ENCODE peak calls at places on chromosomes 13 and 19, in seven cellular contexts. P is heart right ventricle, J is IMR-90, D is HAP-1, Q is mucosa of descending colon, E is uterus, C is NT2/D1. T is an unnamed sample. For H3K4me1, the result is how much of the 10 kb centered on the place peaks cover.

GRCh38 chr13:73428137-73428536 is 369.3 kb downstream of the KLF5 start:
- DNase-seq in C (no peak), E (no peak), P (no peak), Q (no peak), D (no peak), J (peak), T (no peak)

GRCh38 chr19:40578442-40578908 is 1.8 kb downstream of the SHKBP1 start:
- DNase-seq in Q (no peak), J (peak), D (peak), E (no peak), C (no peak), P (peak), T (no peak)

GRCh38 chr13:94813920-94814500 is 101.7 kb upstream of the SOX21 start:
- DNase-seq in C (no peak), Q (no peak), J (no peak), P (no peak), D (peak), E (no peak), T (no peak)

GRCh38 chr13:30730526-30730925 is 4.8 kb upstream of the ALOX5AP start:
- DNase-seq in P (no peak), Q (no peak), E (no peak), J (no peak), D (peak), C (peak), T (no peak)

GRCh38 chr19:8580710-8581281 is 3.6 kb upstream of the MYO1F start:
- DNase-seq in E (peak), C (peak), P (peak), Q (peak), J (peak), D (peak), T (peak)

GRCh38 chr19:6987850-6988249 is 33.4 kb downstream of the MBD3L2B start:
- DNase-seq in D (no peak), E (no peak), P (no peak), Q (no peak), C (no peak), J (no peak), T (no peak)

GRCh38 chr19:38564981-38565685 is 52.6 kb downstream of the MAP4K1 start:
- DNase-seq in J (no peak), Q (no peak), P (no peak), C (no peak), E (no peak), D (no peak), T (no peak)

GRCh38 chr13:99071211-99071610 is 93.3 kb upstream of the DOCK9 start:
- DNase-seq in P (no peak), E (no peak), C (no peak), J (no peak), D (no peak), Q (no peak), T (no peak)

GRCh38 chr13:59666504-59666903 is 497.2 kb downstream of the DIAPH3 start:
- DNase-seq in J (peak), Q (no peak), C (no peak), D (no peak), E (no peak), P (no peak), T (no peak)

GRCh38 chr19:14683439-14683838 is 6.4 kb upstream of the ZNF333 start:
- DNase-seq in J (no peak), C (no peak), E (no peak), P (no peak), Q (no peak), D (no peak), T (no peak)

GRCh38 chr13:35393886-35394285 is 82.6 kb downstream of the MAB21L1 start:
- DNase-seq in J (no peak), E (no peak), Q (no peak), D (no peak), C (no peak), P (no peak), T (no peak)

GRCh38 chr13:42720858-42721219 is 60.5 kb upstream of the FAM216B start:
- DNase-seq in J (no peak), Q (no peak), D (no peak), P (no peak), E (no peak), C (no peak), T (no peak)

GRCh38 chr19:48271531-48272151 is 1.8 kb downstream of the ZNF114 start:
- DNase-seq in C (peak), P (peak), J (peak), E (peak), Q (peak), D (peak), T (peak)

GRCh38 chr19:19747357-19748220 is 14.7 kb upstream of the ZNF14 start:
- DNase-seq in P (no peak), C (no peak), J (no peak), Q (no peak), D (no peak), E (no peak), T (no peak)

GRCh38 chr13:91946498-91947070 is 548.2 kb downstream of the GPC5 start:
- DNase-seq in E (no peak), J (peak), D (peak), C (peak), Q (no peak), P (no peak), T (no peak)

GRCh38 chr13:75669706-75670105 is 33.6 kb downstream of the LMO7 start:
- DNase-seq in E (no peak), J (no peak), Q (no peak), P (no peak), D (no peak), C (no peak), T (no peak)

GRCh38 chr13:29937836-29938235 is 87.4 kb upstream of the UBL3 start:
- DNase-seq in E (no peak), D (no peak), Q (no peak), P (no peak), C (no peak), J (no peak), T (no peak)

GRCh38 chr13:44396963-44397580 is 23.4 kb downstream of the SERP2 start:
- DNase-seq in D (no peak), Q (no peak), E (peak), J (peak), P (peak), C (no peak), T (no peak)

GRCh38 chr19:10142701-10143375 is 23.1 kb upstream of the EIF3G start:
- DNase-seq in P (no peak), E (no peak), J (no peak), C (no peak), D (no peak), Q (peak), T (no peak)

GRCh38 chr19:16366433-16367268 is 42.0 kb downstream of the KLF2 start:
- DNase-seq in J (no peak), D (no peak), E (no peak), Q (no peak), C (no peak), P (no peak), T (no peak)

GRCh38 chr13:41700790-41701310 is 243.5 kb downstream of the RGCC start:
- DNase-seq in J (peak), E (peak), C (no peak), Q (no peak), P (peak), D (no peak), T (peak)

GRCh38 chr13:95641961-95642621 is 2.4 kb downstream of the DZIP1 start:
- DNase-seq in Q (peak), C (no peak), P (no peak), J (peak), E (peak), D (no peak), T (peak)

GRCh38 chr19:29660835-29661234 is 4.4 kb upstream of the PLEKHF1 start:
- DNase-seq in J (no peak), Q (no peak), P (no peak), D (no peak), C (no peak), E (no peak), T (no peak)

GRCh38 chr13:20719783-20720182 is 16.3 kb downstream of the IL17D start:
- DNase-seq in J (no peak), P (no peak), D (no peak), Q (no peak), C (no peak), E (no peak), T (no peak)

GRCh38 chr13:73781384-73781783 is 352.8 kb downstream of the KLF12 start:
- DNase-seq in Q (no peak), C (no peak), P (no peak), E (no peak), D (no peak), J (no peak), T (no peak)

GRCh38 chr19:36215276-36216171 is 618 bp downstream of the ZNF146 start:
- DNase-seq in Q (no peak), E (no peak), J (peak), C (no peak), P (no peak), D (peak), T (no peak)

GRCh38 chr13:42038661-42039456 is 9.6 kb upstream of the DGKH start:
- DNase-seq in Q (no peak), D (no peak), J (peak), P (no peak), E (peak), C (no peak), T (no peak)

GRCh38 chr13:33845572-33846305 is 27.8 kb downstream of the RFC3 start:
- DNase-seq in J (no peak), P (no peak), D (no peak), E (no peak), C (no peak), Q (no peak), T (no peak)

GRCh38 chr19:39557791-39558622 is 18.0 kb upstream of the EID2 start:
- DNase-seq in Q (no peak), E (no peak), J (peak), C (no peak), P (no peak), D (no peak), T (no peak)

GRCh38 chr13:100540621-100541020 is 48.0 kb downstream of the GGACT start:
- DNase-seq in P (no peak), Q (no peak), E (no peak), C (no peak), D (no peak), J (peak), T (no peak)

GRCh38 chr19:49771674-49772139 is 4.9 kb downstream of the AP2A1 start:
- DNase-seq in C (no peak), Q (peak), D (no peak), P (no peak), E (no peak), J (no peak), T (no peak)

GRCh38 chr19:33488826-33489225 is 32.8 kb downstream of the PEPD start:
- DNase-seq in J (no peak), D (no peak), E (no peak), C (no peak), P (no peak), Q (no peak), T (no peak)

GRCh38 chr13:26562538-26562890 is 5.0 kb downstream of the WASF3 start:
- DNase-seq in J (peak), P (no peak), D (no peak), C (no peak), Q (no peak), E (no peak), T (no peak)

GRCh38 chr19:50178320-50178719 is 15.2 kb upstream of the IZUMO2 start:
- DNase-seq in J (no peak), Q (no peak), E (no peak), D (no peak), P (no peak), C (no peak), T (no peak)

GRCh38 chr13:105220063-105220462 is 1315.4 kb downstream of the EFNB2 start:
- DNase-seq in J (peak), D (no peak), P (no peak), Q (no peak), E (no peak), C (no peak), T (no peak)
- H3K4me1 ChIP-seq in J (under half), D (under half), P (under half), Q (under half), E (under half), C (under half), T (under half)

GRCh38 chr13:40590112-40590862 is 76.2 kb downstream of the FOXO1 start:
- DNase-seq in P (no peak), Q (no peak), E (no peak), C (no peak), D (no peak), J (no peak), T (no peak)
- H3K4me1 ChIP-seq in P (half or more), Q (under half), E (under half), C (under half), D (under half), J (under half), T (under half)

DNA sequence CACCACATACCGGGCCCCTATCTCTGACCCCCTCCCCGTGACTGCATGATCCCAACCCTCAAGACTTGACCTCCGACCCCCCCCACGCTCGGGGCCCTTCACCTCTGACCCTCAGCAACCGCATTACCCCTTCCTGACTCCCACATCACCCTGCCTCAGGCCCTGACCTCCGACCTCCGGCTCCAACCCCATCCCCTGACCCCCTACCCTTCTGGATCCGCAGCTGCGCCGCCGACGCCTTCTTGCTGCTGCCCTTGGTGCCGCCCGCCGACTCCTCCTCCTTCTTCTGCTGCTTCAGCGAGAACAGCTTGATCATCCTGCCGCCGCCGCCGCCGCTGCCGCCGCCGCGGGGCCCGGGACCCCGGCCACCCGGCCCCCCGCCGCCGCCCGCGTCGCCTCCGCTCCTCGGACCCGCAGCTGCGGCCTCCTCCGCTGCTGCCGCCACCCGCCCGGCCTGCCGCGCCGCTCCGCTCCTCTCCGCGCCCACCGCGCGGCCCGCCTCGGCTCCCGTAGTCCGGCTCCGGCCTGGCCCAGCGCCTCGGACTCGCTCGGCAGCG is at the start of gene UBE2M:
- DNase-seq in J (no peak), Q (peak), P (peak), D (peak), C (no peak), E (peak), T (peak)
- H3K4me1 ChIP-seq in J (under half), Q (under half), P (half or more), D (under half), C (under half), E (under half), T (under half)

DNA sequence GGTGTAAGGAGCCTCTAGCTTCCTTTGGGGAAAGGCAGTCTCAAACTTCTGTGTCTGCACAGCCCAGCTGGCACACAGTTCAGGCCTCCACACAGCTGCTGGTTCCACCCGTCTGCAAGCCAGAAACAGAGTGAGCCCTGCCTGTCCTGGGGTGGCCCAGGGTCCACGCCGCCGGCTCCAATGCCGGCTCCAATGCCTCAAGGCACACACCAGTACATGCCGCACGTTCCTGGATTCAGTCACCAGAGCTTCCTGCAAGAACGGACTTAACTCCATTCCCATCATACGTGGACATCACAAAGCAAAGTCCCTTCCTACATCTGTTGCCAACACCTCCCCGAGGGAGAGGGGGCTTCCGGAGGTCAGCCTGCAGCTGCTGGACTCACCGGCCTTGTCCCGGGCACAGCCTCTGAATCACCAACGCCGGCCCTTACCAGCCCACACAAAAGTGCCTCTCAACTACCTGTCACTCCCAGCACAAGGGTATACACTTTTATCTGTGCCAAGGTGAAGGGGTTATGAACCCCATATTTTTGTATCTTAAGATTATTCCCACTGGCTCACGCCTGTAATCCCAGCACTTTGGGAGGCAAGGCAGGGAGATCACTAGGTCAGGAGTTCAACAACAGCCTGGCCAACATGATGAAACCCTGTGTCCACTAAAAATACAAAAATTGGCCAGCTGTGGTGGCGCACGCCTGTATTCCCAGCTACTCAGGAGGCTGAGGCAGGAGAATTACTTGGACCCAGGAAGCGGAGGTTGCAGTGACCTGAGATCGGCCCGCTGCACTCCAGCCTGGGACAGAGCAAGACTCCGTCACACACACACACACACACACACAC is 8.4 kb downstream of the SH3GL1 start:
- DNase-seq in P (peak), E (peak), Q (no peak), J (peak), C (no peak), D (no peak), T (no peak)
- H3K4me1 ChIP-seq in P (half or more), E (under half), Q (under half), J (under half), C (under half), D (under half), T (under half)

GRCh38 chr13:32617112-32617511 is 30.9 kb downstream of the PDS5B start:
- DNase-seq in P (no peak), Q (no peak), C (no peak), D (no peak), E (no peak), J (no peak), T (no peak)
- H3K4me1 ChIP-seq in P (under half), Q (under half), C (under half), D (under half), E (under half), J (under half), T (under half)

GRCh38 chr19:1401138-1401888 is at the start of gene GAMT:
- DNase-seq in J (no peak), P (no peak), E (no peak), D (peak), Q (peak), C (no peak), T (peak)
- H3K4me1 ChIP-seq in J (under half), P (under half), E (under half), D (under half), Q (under half), C (under half), T (under half)

T was measured in pancreas.